ENCODE peak calls at places on chromosomes 4 and X, in nine cellular contexts. T is amniotic stem cell; K is right lobe of liver; X is GM12865; R is activated CD8-positive, alpha-beta memory T cell treated with anti-CD3 and anti-CD28 coated beads, Interleukin-2, amount 50 U/mL, for 4 hours; V is activated naive CD4-positive, alpha-beta T cell treated with anti-CD3 and anti-CD28 coated beads for 36 hours; A is HFF-Myc; H is myocyte; L is stimulated activated CD4-positive, alpha-beta T cell treated with anti-CD3 and anti-CD28 coated beads, Interleukin-2, amount 100 ng/mL, for 4 hours. Q is an unnamed sample.

GRCh38 chrX:110675866-110676265 is 119.8 kb downstream of the CHRDL1 start:
- DNase-seq in R (no peak), A (no peak), H (no peak), T (no peak), X (no peak), L (no peak), V (no peak), K (no peak), Q (no peak)

GRCh38 chr4:123667496-123667895 is 270.9 kb downstream of the SPRY1 start:
- DNase-seq in A (no peak), X (no peak), L (no peak), R (no peak), V (no peak), K (no peak), H (no peak), T (no peak), Q (no peak)

GRCh38 chr4:111562811-111563210 is 582.4 kb upstream of the FAM241A start:
- DNase-seq in A (peak; percentile 41), K (no peak), R (no peak), V (no peak), L (no peak), X (no peak), H (no peak), T (no peak), Q (no peak)

GRCh38 chr4:151165205-151166000 is 66.0 kb downstream of the RPS3A start:
- DNase-seq in K (no peak), H (peak; percentile 21), X (no peak), R (no peak), V (no peak), A (no peak), L (no peak), T (no peak), Q (no peak)

GRCh38 chr4:555566-556275 is 20.4 kb downstream of the TMEM271 start:
- DNase-seq in T (no peak), H (no peak), V (no peak), L (no peak), X (no peak), A (no peak), R (no peak), K (no peak), Q (no peak)

GRCh38 chrX:64975491-64975890 is 759 bp downstream of the ZC4H2 start:
- DNase-seq in H (peak; percentile 62), T (no peak), R (peak; percentile 22), L (no peak), V (peak; percentile 38), X (peak; percentile 7), A (no peak), K (peak; percentile 28), Q (peak; percentile 22)

GRCh38 chrX:49754238-49754857 is 58.6 kb upstream of the PAGE1 start:
- DNase-seq in R (peak; percentile 27), H (peak; percentile 43), V (peak; percentile 68), K (peak; percentile 22), A (peak; percentile 0), X (peak; percentile 42), T (no peak), L (peak; percentile 20), Q (peak; percentile 3)

GRCh38 chr4:108881190-108881589 is 118.3 kb upstream of the ETNPPL start:
- DNase-seq in R (no peak), T (peak; percentile 25), K (no peak), A (peak; percentile 68), X (no peak), L (no peak), H (peak; percentile 96), V (no peak), Q (no peak)

GRCh38 chr4:56655209-56655626 is 25.9 kb downstream of the HOPX start:
- DNase-seq in V (peak; percentile 21), K (peak; percentile 28), R (peak; percentile 25), T (no peak), H (peak; percentile 67), A (no peak), X (no peak), L (no peak), Q (no peak)

GRCh38 chrX:24190500-24191156 is 41.1 kb downstream of the ZFX start:
- DNase-seq in X (no peak), A (peak; percentile 5), L (no peak), H (no peak), T (peak; percentile 3), V (no peak), R (no peak), K (no peak), Q (no peak)

GRCh38 chrX:9635368-9635767 is 130.3 kb downstream of the GPR143 start:
- DNase-seq in R (no peak), X (no peak), A (no peak), V (no peak), H (no peak), K (no peak), L (no peak), T (no peak), Q (no peak)

GRCh38 chr4:28278676-28279075 is 1418.0 kb downstream of the STIM2 start:
- DNase-seq in K (no peak), H (no peak), X (no peak), A (no peak), L (no peak), T (no peak), V (no peak), R (no peak), Q (no peak)

GRCh38 chr4:73875401-73875800 is 6.2 kb downstream of the CXCL1 start:
- DNase-seq in T (no peak), A (no peak), H (no peak), V (no peak), K (no peak), X (no peak), R (no peak), L (no peak), Q (no peak)

GRCh38 chr4:17132226-17132625 is 233.8 kb upstream of the LDB2 start:
- DNase-seq in V (no peak), X (no peak), H (no peak), L (no peak), T (no peak), K (no peak), A (no peak), R (no peak), Q (no peak)

GRCh38 chr4:73213917-73214663 is 44.5 kb downstream of the ANKRD17 start:
- DNase-seq in A (no peak), X (no peak), H (no peak), T (no peak), L (no peak), K (no peak), V (no peak), R (no peak), Q (no peak)